ENCODE peak calls at places on chromosome 5, in six cellular contexts. One of them, this sample, is unnamed.

GRCh38 chr5:173968154-173968553 is 20.8 kb upstream of the C5orf47 start:
- DNase-seq in HEK293T: no peak
- DNase-seq in activated T-cell treated with anti-CD3 and anti-CD28 coated beads, Interleukin-2, amount 50 U/mL, for 4 hours: no peak
- DNase-seq in CD4-positive, CD25-positive, alpha-beta regulatory T cell: no peak
- DNase-seq in NCI-H2081: no peak
- DNase-seq in HCT116: no peak
- DNase-seq in this sample: no peak

GRCh38 chr5:72065751-72066255 is 41.5 kb upstream of the MAP1B start:
- DNase-seq in HEK293T: peak
- DNase-seq in activated T-cell treated with anti-CD3 and anti-CD28 coated beads, Interleukin-2, amount 50 U/mL, for 4 hours: no peak
- DNase-seq in CD4-positive, CD25-positive, alpha-beta regulatory T cell: no peak
- DNase-seq in NCI-H2081: peak
- DNase-seq in HCT116: no peak
- DNase-seq in this sample: no peak

GRCh38 chr5:33549982-33550567 is 109.3 kb downstream of the TARS1 start:
- DNase-seq in HEK293T: no peak
- DNase-seq in activated T-cell treated with anti-CD3 and anti-CD28 coated beads, Interleukin-2, amount 50 U/mL, for 4 hours: no peak
- DNase-seq in CD4-positive, CD25-positive, alpha-beta regulatory T cell: no peak
- DNase-seq in NCI-H2081: no peak
- DNase-seq in HCT116: no peak
- DNase-seq in this sample: no peak

GRCh38 chr5:160497897-160498296 is 76.2 kb downstream of the PTTG1 start:
- DNase-seq in HEK293T: no peak
- DNase-seq in activated T-cell treated with anti-CD3 and anti-CD28 coated beads, Interleukin-2, amount 50 U/mL, for 4 hours: no peak
- DNase-seq in CD4-positive, CD25-positive, alpha-beta regulatory T cell: no peak
- DNase-seq in NCI-H2081: no peak
- DNase-seq in HCT116: no peak
- DNase-seq in this sample: no peak

GRCh38 chr5:174295736-174296481 is 250.4 kb downstream of the NSG2 start:
- DNase-seq in HEK293T: no peak
- DNase-seq in activated T-cell treated with anti-CD3 and anti-CD28 coated beads, Interleukin-2, amount 50 U/mL, for 4 hours: no peak
- DNase-seq in CD4-positive, CD25-positive, alpha-beta regulatory T cell: no peak
- DNase-seq in NCI-H2081: no peak
- DNase-seq in HCT116: no peak
- DNase-seq in this sample: no peak

GRCh38 chr5:55146543-55147151 is 13.3 kb upstream of the GPX8 start:
- DNase-seq in HEK293T: peak
- DNase-seq in activated T-cell treated with anti-CD3 and anti-CD28 coated beads, Interleukin-2, amount 50 U/mL, for 4 hours: peak
- DNase-seq in CD4-positive, CD25-positive, alpha-beta regulatory T cell: peak
- DNase-seq in NCI-H2081: peak
- DNase-seq in HCT116: peak
- DNase-seq in this sample: peak

GRCh38 chr5:108379722-108380530 is 2.0 kb downstream of the FBXL17 start:
- DNase-seq in HEK293T: no peak
- DNase-seq in activated T-cell treated with anti-CD3 and anti-CD28 coated beads, Interleukin-2, amount 50 U/mL, for 4 hours: no peak
- DNase-seq in CD4-positive, CD25-positive, alpha-beta regulatory T cell: peak
- DNase-seq in NCI-H2081: no peak
- DNase-seq in HCT116: no peak
- DNase-seq in this sample: peak

GRCh38 chr5:111655169-111655924 is 101.6 kb downstream of the NREP start:
- DNase-seq in HEK293T: no peak
- DNase-seq in activated T-cell treated with anti-CD3 and anti-CD28 coated beads, Interleukin-2, amount 50 U/mL, for 4 hours: no peak
- DNase-seq in CD4-positive, CD25-positive, alpha-beta regulatory T cell: no peak
- DNase-seq in NCI-H2081: no peak
- DNase-seq in HCT116: no peak
- DNase-seq in this sample: no peak

GRCh38 chr5:31703757-31704156 is 64.8 kb downstream of the PDZD2 start:
- DNase-seq in HEK293T: no peak
- DNase-seq in activated T-cell treated with anti-CD3 and anti-CD28 coated beads, Interleukin-2, amount 50 U/mL, for 4 hours: no peak
- DNase-seq in CD4-positive, CD25-positive, alpha-beta regulatory T cell: no peak
- DNase-seq in NCI-H2081: no peak
- DNase-seq in HCT116: no peak
- DNase-seq in this sample: no peak

GRCh38 chr5:168047043-168047668 is 244.3 kb upstream of the WWC1 start:
- DNase-seq in HEK293T: peak
- DNase-seq in activated T-cell treated with anti-CD3 and anti-CD28 coated beads, Interleukin-2, amount 50 U/mL, for 4 hours: no peak
- DNase-seq in CD4-positive, CD25-positive, alpha-beta regulatory T cell: peak
- DNase-seq in NCI-H2081: peak
- DNase-seq in HCT116: peak
- DNase-seq in this sample: peak